ENCODE peak calls at places on chromosomes 5 and 9, in four cellular contexts. L is astrocyte of the spinal cord, F is foreskin fibroblast, B is HCT116. E is an unnamed sample.

GRCh38 chr5:126814721-126815404 is 37.9 kb downstream of the LMNB1 start:
- DNase-seq in F (peak; percentile 65), B (no peak), L (peak; percentile 42), E (no peak)

GRCh38 chr5:180669661-180670060 is 20.3 kb upstream of the FLT4 start:
- DNase-seq in L (no peak), B (no peak), F (no peak), E (no peak)

GRCh38 chr5:65721775-65722574 is at the start of the genes NLN and SGTB:
- DNase-seq in L (peak; percentile 72), F (peak; percentile 93), B (peak; percentile 37), E (no peak)

GRCh38 chr5:9197881-9198260 is 348.0 kb downstream of the SEMA5A start:
- DNase-seq in B (no peak), F (peak; percentile 85), L (peak; percentile 64), E (no peak)

GRCh38 chr9:137087409-137087925 is 682 bp downstream of the MAN1B1 start:
- DNase-seq in B (no peak), L (no peak), F (peak; percentile 21), E (no peak)

GRCh38 chr5:107519900-107520354 is 150.8 kb downstream of the EFNA5 start:
- DNase-seq in F (peak; percentile 67), B (no peak), L (peak; percentile 34), E (peak; percentile 79)

GRCh38 chr9:21616082-21616778 is 134.1 kb upstream of the IFNE start:
- DNase-seq in B (peak; percentile 93), L (peak; percentile 96), F (peak; percentile 93), E (peak; percentile 89)

GRCh38 chr9:35511453-35511852 is 21.5 kb downstream of the RUSC2 start:
- DNase-seq in L (no peak), B (no peak), F (no peak), E (no peak)

GRCh38 chr9:137241490-137242328 is 622 bp downstream of the TUBB4B start:
- DNase-seq in F (peak; percentile 83), L (peak; percentile 33), B (no peak), E (no peak)

GRCh38 chr5:64213568-64213967 is 47.9 kb downstream of the RNF180 start:
- DNase-seq in F (no peak), B (no peak), L (no peak), E (no peak)

GRCh38 chr5:181181650-181182565 is 23.1 kb downstream of the TRIM7 start:
- DNase-seq in B (peak; percentile 76), F (peak; percentile 87), L (peak; percentile 70), E (no peak)

GRCh38 chr9:137689745-137690529 is 71.1 kb downstream of the EHMT1 start:
- DNase-seq in B (no peak), L (peak; percentile 74), F (peak; percentile 66), E (no peak)

GRCh38 chr5:173293817-173294672 is 34.2 kb downstream of the STC2 start:
- DNase-seq in F (peak; percentile 90), L (peak; percentile 78), B (peak; percentile 56), E (peak; percentile 26)

GRCh38 chr9:129481824-129482511 is 138.9 kb downstream of the C9orf50 start:
- DNase-seq in B (no peak), L (no peak), F (peak; percentile 70), E (no peak)

GRCh38 chr5:170508036-170508435 is 4.2 kb downstream of the KCNIP1 start:
- DNase-seq in B (no peak), L (no peak), F (no peak), E (peak; percentile 79)

GRCh38 chr9:135500071-135500524 is 384 bp upstream of the MRPS2 start:
- DNase-seq in F (no peak), B (no peak), L (no peak), E (no peak)

GRCh38 chr5:10892135-10892910 is 131.3 kb upstream of the DAP start:
- DNase-seq in B (no peak), F (no peak), L (no peak), E (no peak)
- TF ChIP-seq CTCF in B (no peak), F (no peak), L (no peak), E (no peak)

GRCh38 chr5:30768061-30768460 is 425.4 kb upstream of the CDH6 start:
- DNase-seq in L (no peak), B (no peak), F (no peak), E (no peak)
- H3K4me3 ChIP-seq in L (no peak overlapping the region), B (no peak overlapping the region), F (no peak overlapping the region), E (no peak overlapping the region)

DNA sequence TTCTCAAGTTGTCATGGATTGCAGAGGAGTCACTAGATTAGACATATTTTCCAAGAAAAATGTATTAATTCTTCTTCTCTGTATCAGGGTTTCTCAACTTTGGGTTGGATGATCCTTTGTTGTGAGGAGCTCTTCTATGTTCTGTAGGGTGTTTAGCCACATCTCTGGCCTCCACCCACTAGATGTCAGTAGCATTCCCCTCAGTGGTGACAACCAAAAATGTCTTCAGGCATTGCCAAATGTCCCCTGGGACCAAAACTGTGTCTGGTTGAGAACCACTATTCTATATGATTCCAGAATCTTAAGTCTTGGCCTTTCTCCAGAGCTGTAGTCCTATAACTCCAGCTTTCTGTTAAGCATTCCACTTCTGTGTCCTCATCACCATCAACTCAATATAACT is 220.9 kb downstream of the KIAA0825 start:
- DNase-seq in B (no peak), L (no peak), F (no peak), E (no peak)
- TF ChIP-seq CTCF in B (no peak), L (no peak), F (no peak), E (no peak)

GRCh38 chr5:19865336-19866087 is 122.5 kb downstream of the CDH18 start:
- DNase-seq in F (no peak), L (no peak), B (no peak), E (no peak)
- H3K4me3 ChIP-seq in F (no peak overlapping the region), L (no peak overlapping the region), B (no peak overlapping the region), E (no peak overlapping the region)

GRCh38 chr9:38318755-38319495 is 73.6 kb upstream of the ALDH1B1 start:
- DNase-seq in B (no peak), F (peak; percentile 49), L (peak; percentile 12), E (peak; percentile 71)

GRCh38 chr9:38315085-38315595 is 77.4 kb upstream of the ALDH1B1 start:
- DNase-seq in F (no peak), L (no peak), B (no peak), E (no peak)

GRCh38 chr9:38316166-38316765 is 76.2 kb upstream of the ALDH1B1 start:
- DNase-seq in B (no peak), F (no peak), L (no peak), E (no peak)

GRCh38 chr9:38322937-38323336 is 69.6 kb upstream of the ALDH1B1 start:
- DNase-seq in B (no peak), F (no peak), L (no peak), E (no peak)

DNA sequence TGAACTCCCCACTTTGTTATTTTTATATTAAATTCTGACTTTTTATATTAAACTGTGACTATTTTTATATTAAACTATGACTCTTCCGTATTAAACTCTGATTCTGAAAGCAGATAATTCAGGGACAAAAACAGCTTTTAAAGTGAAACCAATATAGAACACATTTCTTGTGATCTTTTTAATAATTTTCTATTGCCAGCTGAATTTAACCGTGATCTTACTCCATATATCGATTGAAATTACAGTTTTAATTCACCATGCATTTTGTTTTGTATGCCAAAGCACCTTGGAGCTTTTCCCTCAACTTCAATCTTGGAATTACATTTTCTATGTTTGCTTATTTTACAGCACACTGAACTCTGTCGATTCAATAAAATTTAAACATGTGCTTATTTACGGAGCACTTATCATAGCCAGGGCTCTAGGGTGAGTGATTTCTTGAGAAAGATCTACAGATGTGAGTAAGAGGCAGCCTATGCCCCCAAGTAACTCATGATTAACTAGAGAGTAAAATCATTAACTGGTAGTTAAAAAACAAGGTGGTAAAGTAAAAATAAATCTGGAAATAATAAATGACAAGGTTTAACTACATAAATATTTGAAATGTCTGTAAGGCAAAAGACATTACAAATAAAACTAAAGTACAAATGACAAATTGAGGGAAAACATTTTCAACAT is 72.9 kb upstream of the ALDH1B1 start:
- DNase-seq in F (peak; percentile 20), B (no peak), L (no peak), E (peak; percentile 47)
- TF ChIP-seq CTCF in F (no peak), B (no peak), L (no peak), E (no peak)

DNA sequence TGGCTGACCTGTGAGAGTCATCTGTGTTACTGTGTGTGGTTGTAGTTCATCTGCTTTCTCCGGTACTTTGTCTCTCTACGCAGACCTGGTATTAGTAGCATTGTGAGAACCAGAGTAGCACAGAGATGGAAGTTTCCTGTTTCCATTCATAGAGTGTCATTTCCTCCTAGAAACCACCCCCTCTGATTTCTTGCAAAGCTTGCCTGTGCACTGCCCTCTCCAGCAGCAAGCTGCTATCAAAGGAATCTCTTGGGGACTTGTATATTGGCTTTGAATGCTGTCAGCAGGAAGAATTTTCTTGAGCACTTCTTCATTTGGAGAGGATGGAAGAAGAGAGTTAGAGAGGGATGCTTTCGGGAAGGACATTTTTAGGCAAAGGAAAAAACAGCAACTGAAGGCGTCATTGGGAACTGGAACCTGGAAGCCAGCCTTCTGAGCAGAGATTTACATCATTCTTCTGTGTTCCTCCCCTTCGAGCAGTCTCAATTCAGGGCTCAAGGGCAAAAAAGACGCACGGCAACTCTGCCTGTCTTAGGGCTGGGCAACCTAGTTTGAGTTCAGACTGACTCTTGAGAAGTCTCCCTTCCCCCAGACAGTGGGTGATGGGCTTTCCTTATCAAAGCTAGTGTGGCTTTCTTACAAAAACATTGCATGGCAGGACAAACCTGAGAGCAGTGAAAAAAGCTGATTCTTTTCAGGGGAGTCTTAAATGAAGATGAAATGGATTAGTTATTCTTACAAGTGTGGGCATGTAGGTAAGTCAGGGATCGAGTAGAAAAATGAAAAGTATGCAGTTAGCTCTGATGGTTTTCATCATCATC is 226.3 kb downstream of the AOPEP start:
- DNase-seq in F (no peak), B (no peak), L (no peak), E (no peak)
- H3K4me3 ChIP-seq in F (no peak overlapping the region), B (no peak overlapping the region), L (no peak overlapping the region), E (no peak overlapping the region)

E was measured in kidney epithelial cell.